ENCODE peak calls at places on chromosomes 2 and 18, in six cellular contexts. Y is HFFc6, W is GM20000, H is thoracic aorta, R is B cell, Q is cardiac fibroblast. E is an unnamed sample.

GRCh38 chr2:69375494-69376353 is 11.3 kb downstream of the GFPT1 start:
- DNase-seq in Q (peak; percentile 65), Y (peak; percentile 25), W (no peak), R (no peak), H (no peak), E (peak; percentile 33)

GRCh38 chr2:27204566-27204965 is 7.3 kb upstream of the ATRAID start:
- DNase-seq in R (no peak), H (no peak), Y (no peak), W (no peak), Q (no peak), E (no peak)

GRCh38 chr18:35582899-35583558 is 1.5 kb downstream of the GALNT1 start:
- DNase-seq in R (no peak), Q (peak; percentile 34), Y (no peak), W (no peak), H (no peak), E (no peak)

GRCh38 chr2:26685312-26685711 is 7.2 kb upstream of the KCNK3 start:
- DNase-seq in W (no peak), H (no peak), Q (no peak), R (no peak), Y (no peak), E (no peak)

GRCh38 chr18:43847164-43848091 is 570.1 kb upstream of the SYT4 start:
- DNase-seq in W (no peak), H (no peak), Y (no peak), Q (peak; percentile 58), R (no peak), E (no peak)

GRCh38 chr2:218229239-218229638 is 12.2 kb downstream of the ARPC2 start:
- DNase-seq in H (no peak), R (peak; percentile 49), W (peak; percentile 73), Q (peak; percentile 89), Y (peak; percentile 74), E (peak; percentile 75)

GRCh38 chr2:240213226-240213475 is 72.7 kb upstream of the OTOS start:
- DNase-seq in R (no peak), H (no peak), Q (no peak), Y (no peak), W (no peak), E (no peak)

GRCh38 chr2:124046332-124046731 is 21.2 kb downstream of the CNTNAP5 start:
- DNase-seq in Y (no peak), R (no peak), W (no peak), Q (no peak), H (no peak), E (no peak)

GRCh38 chr18:456361-456821 is 44.1 kb downstream of the COLEC12 start:
- DNase-seq in Q (peak; percentile 47), H (no peak), R (no peak), W (no peak), Y (no peak), E (no peak)

GRCh38 chr2:220887271-220887870 is 684.7 kb downstream of the EPHA4 start:
- DNase-seq in Q (no peak), W (no peak), H (no peak), R (no peak), Y (no peak), E (no peak)

GRCh38 chr18:59143441-59143840 is 3.8 kb downstream of the SEC11C start:
- DNase-seq in Q (peak; percentile 25), R (no peak), Y (peak; percentile 32), H (no peak), W (peak; percentile 55), E (peak; percentile 57)

GRCh38 chr2:31078579-31079105 is 59.6 kb downstream of the GALNT14 start:
- DNase-seq in Y (no peak), W (no peak), R (no peak), H (no peak), Q (no peak), E (no peak)

GRCh38 chr2:220684099-220684498 is 888.0 kb downstream of the EPHA4 start:
- DNase-seq in W (no peak), Q (no peak), R (no peak), H (no peak), Y (no peak), E (no peak)

GRCh38 chr2:27690052-27690451 is 26.4 kb downstream of the SLC4A1AP start:
- DNase-seq in H (no peak), Y (no peak), R (no peak), W (no peak), Q (no peak), E (no peak)

GRCh38 chr2:2056531-2056930 is 274.5 kb downstream of the MYT1L start:
- DNase-seq in R (no peak), Q (no peak), W (no peak), Y (no peak), H (no peak), E (no peak)

GRCh38 chr18:61595615-61596014 is 262.4 kb downstream of the CDH20 start:
- DNase-seq in Y (no peak), R (no peak), W (no peak), Q (no peak), H (no peak), E (no peak)

GRCh38 chr2:20448246-20449046 is 1.6 kb downstream of the RHOB start:
- DNase-seq in W (no peak), Q (peak; percentile 37), H (no peak), R (no peak), Y (no peak), E (no peak)

GRCh38 chr2:172556284-172557033 is 569 bp downstream of the PDK1 start:
- DNase-seq in W (peak; percentile 86), H (no peak), Y (peak; percentile 63), R (peak; percentile 74), Q (peak; percentile 69), E (peak; percentile 81)

GRCh38 chr2:167825664-167826063 is 421.7 kb downstream of the STK39 start:
- DNase-seq in H (no peak), Q (no peak), W (no peak), R (no peak), Y (no peak), E (no peak)

GRCh38 chr2:42110287-42110973 is 58.7 kb upstream of the EML4 start:
- DNase-seq in R (no peak), W (no peak), Q (peak; percentile 42), H (no peak), Y (no peak), E (no peak)

GRCh38 chr2:240820014-240820606 is at the start of gene KIF1A:
- DNase-seq in Q (no peak), W (no peak), R (no peak), H (no peak), Y (no peak), E (no peak)

GRCh38 chr2:235611337-235611736 is 117.5 kb downstream of the AGAP1 start:
- DNase-seq in R (no peak), W (no peak), Q (no peak), H (no peak), Y (no peak), E (no peak)

GRCh38 chr2:241223211-241224067 is 35.0 kb downstream of the ANO7 start:
- DNase-seq in Y (peak; percentile 30), Q (peak; percentile 49), H (no peak), W (no peak), R (no peak), E (no peak)

GRCh38 chr2:109174626-109175349 is 45.8 kb downstream of the SH3RF3 start:
- DNase-seq in Y (no peak), Q (no peak), R (no peak), W (no peak), H (no peak), E (no peak)

GRCh38 chr2:43542285-43542933 is 53.4 kb downstream of the THADA start:
- DNase-seq in R (no peak), Y (peak; percentile 58), Q (peak; percentile 81), W (peak; percentile 51), H (no peak), E (peak; percentile 44)

GRCh38 chr2:204051476-204051875 is 114.9 kb downstream of the ICOS start:
- DNase-seq in Q (no peak), W (no peak), Y (no peak), R (no peak), H (no peak), E (no peak)

GRCh38 chr2:152221870-152222269 is 46.3 kb upstream of the STAM2 start:
- DNase-seq in W (no peak), Y (peak; percentile 13), R (no peak), H (no peak), Q (peak; percentile 75), E (no peak)

GRCh38 chr2:194815475-194815874 is 841.6 kb upstream of the SLC39A10 start:
- DNase-seq in Q (peak; percentile 7), Y (no peak), R (no peak), W (no peak), H (no peak), E (no peak)

GRCh38 chr2:69801745-69802144 is 27.7 kb upstream of the GMCL1 start:
- DNase-seq in Q (no peak), W (no peak), R (no peak), H (no peak), Y (no peak), E (no peak)

GRCh38 chr2:237601453-237602116 is 11.1 kb upstream of the RAB17 start:
- DNase-seq in H (no peak), W (no peak), Y (no peak), R (no peak), Q (no peak), E (no peak)
- TF ChIP-seq CTCF in H (no peak), W (no peak), Y (peak; percentile 24), R (no peak), Q (no peak), E (no peak)

GRCh38 chr2:231286964-231287363 is 88.5 kb downstream of the ARMC9 start:
- DNase-seq in Y (no peak), H (no peak), W (no peak), Q (no peak), R (no peak), E (no peak)
- TF ChIP-seq CTCF in Y (no peak), H (no peak), W (no peak), Q (no peak), R (no peak), E (no peak)

DNA sequence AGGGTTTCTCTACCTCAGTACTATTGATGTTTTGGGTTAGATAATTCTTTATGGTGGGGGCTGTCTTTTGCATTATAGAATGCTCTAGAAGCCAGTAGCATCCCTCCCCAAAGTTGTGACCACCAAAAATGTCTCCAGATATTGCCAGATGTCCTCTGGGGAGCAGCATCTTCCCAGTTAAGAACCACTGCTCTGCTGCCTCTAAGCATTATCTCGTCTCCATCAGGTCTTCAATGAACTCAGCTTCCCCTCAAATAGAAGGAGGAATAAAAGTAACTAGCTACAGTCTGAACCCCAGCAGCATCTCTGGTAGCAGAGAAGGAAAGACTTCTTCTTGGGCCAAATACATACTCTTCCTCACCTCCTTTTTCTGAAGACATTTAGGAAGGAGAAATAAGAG is 244.1 kb downstream of the AGPS start:
- DNase-seq in Q (no peak), R (no peak), W (no peak), H (no peak), Y (no peak), E (no peak)
- TF ChIP-seq CTCF in Q (no peak), R (no peak), W (no peak), H (no peak), Y (no peak), E (no peak)

GRCh38 chr18:79988079-79988924 is at the start of gene TXNL4A:
- DNase-seq in R (peak; percentile 81), W (peak; percentile 95), Y (peak; percentile 65), H (peak; percentile 12), Q (peak; percentile 84), E (peak; percentile 93)
- TF ChIP-seq CTCF in R (peak; percentile 58), W (peak; percentile 40), Y (peak; percentile 42), H (peak; percentile 25), Q (peak; percentile 23), E (peak; percentile 59)

GRCh38 chr18:48412339-48412929 is 3.3 kb upstream of the ZBTB7C start:
- DNase-seq in W (peak; percentile 48), Y (no peak), Q (peak; percentile 45), H (no peak), R (no peak), E (peak; percentile 48)
- TF ChIP-seq CTCF in W (peak; percentile 54), Y (peak; percentile 77), Q (peak; percentile 83), H (peak; percentile 73), R (peak; percentile 65), E (peak; percentile 60)